ENCODE peak calls at places on chromosomes 13 and 19, in five cellular contexts. E is left lung, J is OCI-LY7, O is suprapubic skin, R is AG10803. I is an unnamed sample.

GRCh38 chr13:81874253-81874652 is 1533.3 kb upstream of the SPRY2 start:
- DNase-seq in E (no peak), J (no peak), O (no peak), R (no peak), I (no peak)

GRCh38 chr19:45769054-45769782 is at the start of gene SIX5:
- DNase-seq in E (peak; percentile 98), J (peak; percentile 99), O (peak; percentile 99), R (peak; percentile 98), I (peak; percentile 100)

GRCh38 chr19:46975011-46975917 is 44.4 kb upstream of the NPAS1 start:
- DNase-seq in E (no peak), J (no peak), O (no peak), R (peak; percentile 58), I (no peak)

GRCh38 chr13:97911311-97912138 is 42.0 kb upstream of the IPO5 start:
- DNase-seq in E (no peak), J (peak; percentile 21), O (no peak), R (peak; percentile 54), I (peak; percentile 14)

GRCh38 chr13:114110091-114110829 is 22.2 kb downstream of the RASA3 start:
- DNase-seq in E (peak; percentile 73), J (peak; percentile 84), O (peak; percentile 76), R (peak; percentile 48), I (peak; percentile 72)

GRCh38 chr13:45916036-45916435 is 64.5 kb upstream of the SIAH3 start:
- DNase-seq in E (no peak), J (no peak), O (no peak), R (no peak), I (no peak)

GRCh38 chr19:38303517-38304351 is at the start of gene C19orf33:
- DNase-seq in E (peak; percentile 78), J (no peak), O (no peak), R (no peak), I (no peak)

GRCh38 chr19:14577885-14578427 is 4.9 kb upstream of the CLEC17A start:
- DNase-seq in E (no peak), J (peak; percentile 88), O (no peak), R (no peak), I (no peak)

GRCh38 chr19:3029070-3029923 is at the start of gene TLE2:
- DNase-seq in E (no peak), J (no peak), O (no peak), R (no peak), I (peak; percentile 79)

GRCh38 chr13:40352385-40352778 is 314.1 kb downstream of the FOXO1 start:
- DNase-seq in E (no peak), J (no peak), O (no peak), R (no peak), I (no peak)

GRCh38 chr19:44824758-44825157 is 15.9 kb downstream of the BCAM start:
- DNase-seq in E (peak; percentile 66), J (no peak), O (no peak), R (no peak), I (no peak)

GRCh38 chr13:113788413-113789135 is 29.5 kb downstream of the TMEM255B start:
- DNase-seq in E (peak; percentile 28), J (no peak), O (no peak), R (no peak), I (no peak)

GRCh38 chr13:65912516-65912915 is 1317.6 kb downstream of the PCDH9 start:
- DNase-seq in E (no peak), J (no peak), O (no peak), R (no peak), I (no peak)

GRCh38 chr19:34974631-34975030 is 10.6 kb upstream of the ZNF792 start:
- DNase-seq in E (no peak), J (no peak), O (no peak), R (peak; percentile 12), I (no peak)

GRCh38 chr13:28464861-28465260 is 30.1 kb downstream of the FLT1 start:
- DNase-seq in E (no peak), J (no peak), O (no peak), R (no peak), I (no peak)

GRCh38 chr13:36329355-36329754 is 16.8 kb downstream of the SPART start:
- DNase-seq in E (no peak), J (no peak), O (no peak), R (no peak), I (no peak)

GRCh38 chr13:46855166-46855565 is 41.7 kb downstream of the HTR2A start:
- DNase-seq in E (no peak), J (no peak), O (no peak), R (no peak), I (no peak)

GRCh38 chr13:112994781-112995355 is 25.9 kb downstream of the MCF2L start:
- DNase-seq in E (no peak), J (no peak), O (no peak), R (no peak), I (no peak)

GRCh38 chr13:20231839-20232555 is at the start of gene GJB6:
- DNase-seq in E (no peak), J (no peak), O (no peak), R (no peak), I (peak; percentile 69)

GRCh38 chr19:17999685-18000479 is 8.1 kb upstream of the ARRDC2 start:
- DNase-seq in E (no peak), J (no peak), O (no peak), R (no peak), I (no peak)

GRCh38 chr13:46577656-46578589 is 25.0 kb downstream of the LRCH1 start:
- DNase-seq in E (no peak), J (no peak), O (no peak), R (peak; percentile 83), I (no peak)

GRCh38 chr19:8363803-8364771 is at the start of gene ANGPTL4:
- DNase-seq in E (no peak), J (no peak), O (peak; percentile 92), R (peak; percentile 74), I (peak; percentile 73)

GRCh38 chr19:15989889-15990288 is 41.1 kb downstream of the OR10H4 start:
- DNase-seq in E (no peak), J (no peak), O (no peak), R (no peak), I (no peak)

GRCh38 chr13:41058229-41059070 is 2.9 kb upstream of the WBP4 start:
- DNase-seq in E (no peak), J (no peak), O (no peak), R (no peak), I (no peak)

GRCh38 chr13:29676941-29677452 is 81.5 kb upstream of the SLC7A1 start:
- DNase-seq in E (no peak), J (no peak), O (no peak), R (peak; percentile 47), I (no peak)

GRCh38 chr19:51372021-51372648 is 319 bp downstream of the NKG7 start:
- DNase-seq in E (no peak), J (no peak), O (no peak), R (no peak), I (no peak)

GRCh38 chr19:49173198-49173597 is 15.6 kb downstream of the TRPM4 start:
- DNase-seq in E (no peak), J (no peak), O (no peak), R (no peak), I (no peak)

GRCh38 chr19:17576758-17577532 is 21.5 kb downstream of the COLGALT1 start:
- DNase-seq in E (peak; percentile 59), J (no peak), O (no peak), R (peak; percentile 15), I (peak; percentile 44)

GRCh38 chr19:33781996-33782395 is 14.7 kb upstream of the KCTD15 start:
- DNase-seq in E (no peak), J (no peak), O (no peak), R (no peak), I (no peak)

GRCh38 chr19:16470911-16471811 is 609 bp downstream of the EPS15L1 start:
- DNase-seq in E (no peak), J (peak; percentile 51), O (peak; percentile 71), R (peak; percentile 53), I (peak; percentile 61)

GRCh38 chr19:29745253-29745652 is 30.2 kb upstream of the C19orf12 start:
- DNase-seq in E (no peak), J (no peak), O (no peak), R (no peak), I (no peak)

GRCh38 chr13:30367296-30367695 is 55.0 kb upstream of the UBE2L5 start:
- DNase-seq in E (no peak), J (no peak), O (no peak), R (no peak), I (no peak)

GRCh38 chr19:35248310-35249145 is at the start of gene LSR:
- DNase-seq in E (peak; percentile 87), J (peak; percentile 99), O (no peak), R (no peak), I (peak; percentile 97)

GRCh38 chr19:43599635-43600295 is 3.4 kb downstream of the ZNF576 start:
- DNase-seq in E (no peak), J (no peak), O (no peak), R (no peak), I (no peak)
- TF ChIP-seq CTCF in E (no peak), J (peak; percentile 33), O (no peak), R (no peak), I (no peak)

GRCh38 chr19:55384576-55385235 is 614 bp upstream of the TMEM238 start:
- DNase-seq in E (no peak), J (peak; percentile 63), O (no peak), R (no peak), I (no peak)
- TF ChIP-seq CTCF in E (no peak), J (no peak), O (no peak), R (no peak), I (no peak)

GRCh38 chr19:5170329-5170745 is 170.3 kb downstream of the PTPRS start:
- DNase-seq in E (no peak), J (peak; percentile 20), O (no peak), R (no peak), I (no peak)
- TF ChIP-seq CTCF in E (peak; percentile 11), J (peak; percentile 76), O (peak; percentile 46), R (peak; percentile 47), I (peak; percentile 64)

GRCh38 chr13:27203854-27204253 is 32.2 kb upstream of the USP12 start:
- DNase-seq in E (no peak), J (no peak), O (no peak), R (peak; percentile 12), I (no peak)
- TF ChIP-seq CTCF in E (no peak), J (peak; percentile 42), O (no peak), R (peak; percentile 23), I (no peak)

GRCh38 chr13:23810842-23811241 is 78.4 kb downstream of the MIPEP start:
- DNase-seq in E (no peak), J (peak; percentile 75), O (no peak), R (no peak), I (peak; percentile 27)
- TF ChIP-seq CTCF in E (no peak), J (peak; percentile 86), O (no peak), R (peak; percentile 15), I (peak; percentile 55)

DNA sequence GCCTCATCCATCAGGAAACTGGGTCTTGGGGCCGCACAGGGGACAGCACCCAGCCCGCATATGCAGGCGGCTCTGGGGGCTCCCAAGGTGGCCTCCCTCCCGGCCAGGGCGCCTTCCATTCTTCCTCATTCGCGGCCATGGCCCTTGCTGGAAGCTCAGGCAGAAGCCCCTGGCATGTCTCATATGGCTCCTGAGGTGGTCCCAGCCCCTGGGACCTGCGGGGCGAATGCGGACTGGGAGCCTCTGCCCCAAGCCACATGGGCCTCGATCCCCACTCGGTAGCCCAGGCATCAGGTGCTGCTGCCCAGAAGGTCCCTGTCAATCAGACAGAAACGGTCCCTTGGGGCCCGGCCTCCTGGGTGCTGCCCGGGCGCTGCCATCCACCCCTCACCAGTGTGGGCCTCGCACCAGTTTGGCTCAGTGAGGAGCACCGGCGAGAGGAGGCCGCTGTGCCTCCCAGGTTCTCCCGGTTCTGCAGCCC is 301.6 kb downstream of the TEX29 start:
- DNase-seq in E (no peak), J (no peak), O (no peak), R (no peak), I (no peak)
- TF ChIP-seq CTCF in E (no peak), J (no peak), O (no peak), R (no peak), I (no peak)